ENCODE peak calls at places on chromosomes 3 and 15, in ten cellular contexts. J, W, B, G, F, I, M, Y, A and V are unnamed samples.

GRCh38 chr3:58150800-58151199 is 60.0 kb downstream of the DNASE1L3 start:
- DNase-seq in M (peak), A (no peak), G (no peak), J (no peak), W (no peak), F (peak), Y (no peak), B (no peak), I (no peak), V (no peak)

GRCh38 chr3:110126065-110126464 is 788.7 kb upstream of the DPPA4 start:
- DNase-seq in B (no peak), F (no peak), I (no peak), J (no peak), A (peak), G (no peak), Y (no peak), W (no peak), M (no peak), V (no peak)

GRCh38 chr3:50089603-50089945 is 855 bp downstream of the RBM5 start:
- DNase-seq in G (no peak), B (peak), J (no peak), M (no peak), F (no peak), I (peak), W (no peak), Y (no peak), A (peak), V (no peak)

GRCh38 chr3:184807549-184807948 is 4.4 kb upstream of the VPS8 start:
- DNase-seq in A (no peak), B (no peak), I (no peak), W (no peak), Y (no peak), M (no peak), F (no peak), G (no peak), J (no peak), V (no peak)

GRCh38 chr3:184335291-184335660 is 2.1 kb upstream of the FAM131A start:
- DNase-seq in J (no peak), Y (no peak), M (no peak), I (no peak), W (no peak), G (no peak), A (no peak), B (no peak), F (no peak), V (no peak)

GRCh38 chr15:98649996-98650870 is 1.9 kb downstream of the IGF1R start:
- DNase-seq in F (peak), A (peak), I (peak), W (peak), M (no peak), B (no peak), G (no peak), J (no peak), Y (peak), V (peak)

GRCh38 chr3:12198301-12198700 is 39.6 kb upstream of the TIMP4 start:
- DNase-seq in W (peak), M (no peak), G (no peak), Y (no peak), I (peak), B (no peak), A (peak), J (no peak), F (peak), V (no peak)

GRCh38 chr3:154973851-154974250 is 106.3 kb upstream of the MME start:
- DNase-seq in Y (no peak), F (no peak), J (no peak), W (no peak), B (no peak), M (no peak), A (no peak), I (no peak), G (no peak), V (no peak)

GRCh38 chr3:144197116-144197515 is 225.5 kb downstream of the DIPK2A start:
- DNase-seq in M (no peak), W (no peak), F (no peak), J (no peak), Y (no peak), A (no peak), B (no peak), I (no peak), G (no peak), V (no peak)

GRCh38 chr15:90412356-90413194 is 24.5 kb downstream of the IQGAP1 start:
- DNase-seq in I (peak), Y (no peak), A (peak), W (peak), J (peak), M (no peak), F (peak), G (no peak), B (no peak), V (peak)

GRCh38 chr15:71957026-71957425 is 146.7 kb downstream of the NR2E3 start:
- DNase-seq in J (no peak), I (no peak), M (no peak), A (no peak), W (no peak), Y (no peak), F (no peak), G (no peak), B (no peak), V (no peak)

GRCh38 chr15:35624881-35625280 is 78.9 kb upstream of the DPH6 start:
- DNase-seq in G (no peak), F (peak), W (peak), J (no peak), A (peak), Y (no peak), B (no peak), I (peak), M (peak), V (no peak)

GRCh38 chr3:17302774-17303173 is 418.0 kb downstream of the PLCL2 start:
- DNase-seq in M (peak), F (peak), B (no peak), I (peak), J (no peak), G (no peak), W (peak), A (no peak), Y (no peak), V (no peak)

GRCh38 chr3:134161817-134162396 is 88.8 kb downstream of the RYK start:
- DNase-seq in M (no peak), J (no peak), G (no peak), A (peak), B (no peak), Y (no peak), W (no peak), I (no peak), F (no peak), V (no peak)

GRCh38 chr3:189588061-189588817 is 43.0 kb upstream of the TP63 start:
- DNase-seq in M (peak), F (peak), G (no peak), B (no peak), Y (no peak), J (no peak), A (no peak), W (peak), I (peak), V (no peak)

GRCh38 chr3:159741281-159741680 is 247.4 kb upstream of the IL12A start:
- DNase-seq in J (no peak), A (no peak), F (no peak), M (no peak), G (no peak), I (no peak), W (no peak), B (no peak), Y (no peak), V (no peak)